ENCODE peak calls at places on chromosomes 4 and X, in seven cellular contexts. One of them, this sample, is unnamed.

GRCh38 chr4:188127157-188127874 is 11.9 kb upstream of the TRIML1 start:
- DNase-seq in GM19239: no peak
- DNase-seq in ELR: peak
- DNase-seq in EH: peak
- DNase-seq in psoas muscle: no peak
- DNase-seq in A673: peak
- DNase-seq in HCT116: peak
- DNase-seq in this sample: peak

GRCh38 chrX:41027388-41027787 is 57.9 kb upstream of the USP9X start:
- DNase-seq in GM19239: no peak
- DNase-seq in ELR: peak
- DNase-seq in EH: peak
- DNase-seq in psoas muscle: no peak
- DNase-seq in A673: peak
- DNase-seq in HCT116: no peak
- DNase-seq in this sample: peak

GRCh38 chr4:38531126-38531737 is 132.8 kb upstream of the KLF3 start:
- DNase-seq in GM19239: no peak
- DNase-seq in ELR: no peak
- DNase-seq in EH: no peak
- DNase-seq in psoas muscle: no peak
- DNase-seq in A673: peak
- DNase-seq in HCT116: no peak
- DNase-seq in this sample: no peak

GRCh38 chr4:43816107-43816506 is 632.5 kb downstream of the KCTD8 start:
- DNase-seq in GM19239: no peak
- DNase-seq in ELR: no peak
- DNase-seq in EH: no peak
- DNase-seq in psoas muscle: no peak
- DNase-seq in A673: no peak
- DNase-seq in HCT116: no peak
- DNase-seq in this sample: no peak

GRCh38 chr4:161189286-161190134 is 974.3 kb downstream of the FSTL5 start:
- DNase-seq in GM19239: no peak
- DNase-seq in ELR: peak
- DNase-seq in EH: no peak
- DNase-seq in psoas muscle: no peak
- DNase-seq in A673: no peak
- DNase-seq in HCT116: no peak
- DNase-seq in this sample: no peak

GRCh38 chr4:155001229-155001628 is 207.2 kb upstream of the NPY2R start:
- DNase-seq in GM19239: no peak
- DNase-seq in ELR: no peak
- DNase-seq in EH: no peak
- DNase-seq in psoas muscle: no peak
- DNase-seq in A673: no peak
- DNase-seq in HCT116: no peak
- DNase-seq in this sample: no peak

GRCh38 chr4:176583278-176583677 is 209.4 kb downstream of the VEGFC start:
- DNase-seq in GM19239: no peak
- DNase-seq in ELR: no peak
- DNase-seq in EH: no peak
- DNase-seq in psoas muscle: no peak
- DNase-seq in A673: no peak
- DNase-seq in HCT116: no peak
- DNase-seq in this sample: no peak

GRCh38 chr4:80072607-80073361 is at the start of gene ANTXR2:
- DNase-seq in GM19239: peak
- DNase-seq in ELR: peak
- DNase-seq in EH: peak
- DNase-seq in psoas muscle: peak
- DNase-seq in A673: peak
- DNase-seq in HCT116: peak
- DNase-seq in this sample: peak

GRCh38 chrX:123924181-123924580 is 37.3 kb upstream of the STAG2 start:
- DNase-seq in GM19239: no peak
- DNase-seq in ELR: no peak
- DNase-seq in EH: no peak
- DNase-seq in psoas muscle: no peak
- DNase-seq in A673: no peak
- DNase-seq in HCT116: no peak
- DNase-seq in this sample: no peak

GRCh38 chr4:122621010-122621616 is at the start of gene IL21:
- DNase-seq in GM19239: no peak
- DNase-seq in ELR: no peak
- DNase-seq in EH: no peak
- DNase-seq in psoas muscle: no peak
- DNase-seq in A673: no peak
- DNase-seq in HCT116: no peak
- DNase-seq in this sample: no peak

GRCh38 chr4:85901500-85901899 is 426.6 kb downstream of the ARHGAP24 start:
- DNase-seq in GM19239: no peak
- DNase-seq in ELR: no peak
- DNase-seq in EH: peak
- DNase-seq in psoas muscle: no peak
- DNase-seq in A673: no peak
- DNase-seq in HCT116: no peak
- DNase-seq in this sample: no peak

GRCh38 chr4:123327346-123327745 is 69.2 kb upstream of the SPRY1 start:
- DNase-seq in GM19239: no peak
- DNase-seq in ELR: no peak
- DNase-seq in EH: no peak
- DNase-seq in psoas muscle: no peak
- DNase-seq in A673: no peak
- DNase-seq in HCT116: no peak
- DNase-seq in this sample: no peak

GRCh38 chr4:20253799-20254409 is 2.2 kb downstream of the SLIT2 start:
- DNase-seq in GM19239: no peak
- DNase-seq in ELR: peak
- DNase-seq in EH: peak
- DNase-seq in psoas muscle: peak
- DNase-seq in A673: peak
- DNase-seq in HCT116: no peak
- DNase-seq in this sample: no peak

GRCh38 chr4:1626151-1626550 is 58.0 kb downstream of the FAM53A start:
- DNase-seq in GM19239: no peak
- DNase-seq in ELR: no peak
- DNase-seq in EH: no peak
- DNase-seq in psoas muscle: no peak
- DNase-seq in A673: no peak
- DNase-seq in HCT116: no peak
- DNase-seq in this sample: no peak

GRCh38 chrX:118437283-118437682 is 58.3 kb upstream of the DOCK11 start:
- DNase-seq in GM19239: no peak
- DNase-seq in ELR: no peak
- DNase-seq in EH: no peak
- DNase-seq in psoas muscle: no peak
- DNase-seq in A673: no peak
- DNase-seq in HCT116: no peak
- DNase-seq in this sample: no peak

GRCh38 chrX:12210196-12210815 is 72.0 kb downstream of the FRMPD4 start:
- DNase-seq in GM19239: no peak
- DNase-seq in ELR: peak
- DNase-seq in EH: peak
- DNase-seq in psoas muscle: peak
- DNase-seq in A673: no peak
- DNase-seq in HCT116: no peak
- DNase-seq in this sample: peak

GRCh38 chrX:101265869-101266428 is 25.2 kb downstream of the TAF7L start:
- DNase-seq in GM19239: no peak
- DNase-seq in ELR: peak
- DNase-seq in EH: peak
- DNase-seq in psoas muscle: no peak
- DNase-seq in A673: no peak
- DNase-seq in HCT116: no peak
- DNase-seq in this sample: no peak

GRCh38 chr4:3287972-3288570 is 4.8 kb upstream of the RGS12 start:
- DNase-seq in GM19239: no peak
- DNase-seq in ELR: no peak
- DNase-seq in EH: no peak
- DNase-seq in psoas muscle: no peak
- DNase-seq in A673: no peak
- DNase-seq in HCT116: no peak
- DNase-seq in this sample: no peak

GRCh38 chr4:131974730-131975129 is 1174.4 kb upstream of the PCDH10 start:
- DNase-seq in GM19239: no peak
- DNase-seq in ELR: no peak
- DNase-seq in EH: no peak
- DNase-seq in psoas muscle: no peak
- DNase-seq in A673: no peak
- DNase-seq in HCT116: no peak
- DNase-seq in this sample: no peak

GRCh38 chrX:69556094-69557011 is 52.2 kb downstream of the NALF2 start:
- DNase-seq in GM19239: no peak
- DNase-seq in ELR: peak
- DNase-seq in EH: peak
- DNase-seq in psoas muscle: no peak
- DNase-seq in A673: peak
- DNase-seq in HCT116: peak
- DNase-seq in this sample: peak

GRCh38 chrX:22024577-22024976 is 7.5 kb upstream of the PHEX start:
- DNase-seq in GM19239: no peak
- DNase-seq in ELR: no peak
- DNase-seq in EH: no peak
- DNase-seq in psoas muscle: no peak
- DNase-seq in A673: no peak
- DNase-seq in HCT116: no peak
- DNase-seq in this sample: no peak

GRCh38 chr4:101074326-101074725 is 273.0 kb downstream of the PPP3CA start:
- DNase-seq in GM19239: no peak
- DNase-seq in ELR: no peak
- DNase-seq in EH: peak
- DNase-seq in psoas muscle: no peak
- DNase-seq in A673: no peak
- DNase-seq in HCT116: no peak
- DNase-seq in this sample: no peak

GRCh38 chr4:139530833-139531427 is 25.1 kb downstream of the SETD7 start:
- DNase-seq in GM19239: peak
- DNase-seq in ELR: peak
- DNase-seq in EH: peak
- DNase-seq in psoas muscle: peak
- DNase-seq in A673: peak
- DNase-seq in HCT116: peak
- DNase-seq in this sample: peak

GRCh38 chr4:31390849-31391248 is 670.7 kb downstream of the PCDH7 start:
- DNase-seq in GM19239: no peak
- DNase-seq in ELR: no peak
- DNase-seq in EH: no peak
- DNase-seq in psoas muscle: no peak
- DNase-seq in A673: no peak
- DNase-seq in HCT116: no peak
- DNase-seq in this sample: no peak

GRCh38 chrX:10022580-10023245 is 55.6 kb downstream of the CLDN34 start:
- DNase-seq in GM19239: no peak
- DNase-seq in ELR: peak
- DNase-seq in EH: peak
- DNase-seq in psoas muscle: peak
- DNase-seq in A673: peak
- DNase-seq in HCT116: no peak
- DNase-seq in this sample: no peak

GRCh38 chrX:68685722-68686683 is 38.5 kb downstream of the STARD8 start:
- DNase-seq in GM19239: no peak
- DNase-seq in ELR: peak
- DNase-seq in EH: peak
- DNase-seq in psoas muscle: peak
- DNase-seq in A673: peak
- DNase-seq in HCT116: no peak
- DNase-seq in this sample: no peak

GRCh38 chrX:11180571-11180970 is 69.4 kb downstream of the HCCS start:
- DNase-seq in GM19239: no peak
- DNase-seq in ELR: no peak
- DNase-seq in EH: no peak
- DNase-seq in psoas muscle: no peak
- DNase-seq in A673: no peak
- DNase-seq in HCT116: no peak
- DNase-seq in this sample: no peak

GRCh38 chr4:85127653-85128052 is 161.2 kb upstream of the WDFY3 start:
- DNase-seq in GM19239: peak
- DNase-seq in ELR: peak
- DNase-seq in EH: peak
- DNase-seq in psoas muscle: no peak
- DNase-seq in A673: peak
- DNase-seq in HCT116: peak
- DNase-seq in this sample: peak

GRCh38 chr4:48902266-48902665 is 4.3 kb downstream of the OCIAD2 start:
- DNase-seq in GM19239: no peak
- DNase-seq in ELR: peak
- DNase-seq in EH: peak
- DNase-seq in psoas muscle: no peak
- DNase-seq in A673: peak
- DNase-seq in HCT116: no peak
- DNase-seq in this sample: no peak

GRCh38 chr4:4985844-4986243 is 33.4 kb downstream of the CYTL1 start:
- DNase-seq in GM19239: no peak
- DNase-seq in ELR: peak
- DNase-seq in EH: peak
- DNase-seq in psoas muscle: no peak
- DNase-seq in A673: peak
- DNase-seq in HCT116: no peak
- DNase-seq in this sample: peak

GRCh38 chr4:135371137-135371536 is 1169.5 kb upstream of the PABPC4L start:
- DNase-seq in GM19239: no peak
- DNase-seq in ELR: no peak
- DNase-seq in EH: no peak
- DNase-seq in psoas muscle: no peak
- DNase-seq in A673: peak
- DNase-seq in HCT116: no peak
- DNase-seq in this sample: no peak

GRCh38 chr4:15920723-15921591 is 17.6 kb downstream of the FGFBP1 start:
- DNase-seq in GM19239: no peak
- DNase-seq in ELR: peak
- DNase-seq in EH: peak
- DNase-seq in psoas muscle: peak
- DNase-seq in A673: peak
- DNase-seq in HCT116: peak
- DNase-seq in this sample: peak

GRCh38 chr4:99510721-99511120 is at the start of gene C4orf17:
- DNase-seq in GM19239: no peak
- DNase-seq in ELR: no peak
- DNase-seq in EH: no peak
- DNase-seq in psoas muscle: no peak
- DNase-seq in A673: no peak
- DNase-seq in HCT116: no peak
- DNase-seq in this sample: no peak

This sample was measured in HTR-8/SVneo.